ENCODE peak calls at places on chromosomes 7 and 10, in five cellular contexts. One of them, this sample, is unnamed.

GRCh38 chr7:138625849-138626230 is 75.3 kb downstream of the SVOPL start:
- DNase-seq in mesendoderm: no peak
- DNase-seq in gastrocnemius medialis: no peak
- DNase-seq in activated CD4-positive, alpha-beta T cell treated with anti-CD3 and anti-CD28 coated beads, Interleukin-2, amount 10 ng/mL, durations not matched to agents 7 days and 5 days: peak
- DNase-seq in AG08395: no peak
- DNase-seq in this sample: no peak

GRCh38 chr7:25134360-25135010 is 9.4 kb upstream of the CYCS start:
- DNase-seq in AG08395: no peak
- DNase-seq in activated CD4-positive, alpha-beta T cell treated with anti-CD3 and anti-CD28 coated beads, Interleukin-2, amount 10 ng/mL, durations not matched to agents 7 days and 5 days: no peak
- DNase-seq in gastrocnemius medialis: no peak
- DNase-seq in mesendoderm: no peak
- DNase-seq in this sample: no peak

GRCh38 chr7:114622189-114622588 is 207.6 kb downstream of the FOXP2 start:
- DNase-seq in AG08395: no peak
- DNase-seq in activated CD4-positive, alpha-beta T cell treated with anti-CD3 and anti-CD28 coated beads, Interleukin-2, amount 10 ng/mL, durations not matched to agents 7 days and 5 days: no peak
- DNase-seq in gastrocnemius medialis: no peak
- DNase-seq in mesendoderm: no peak
- DNase-seq in this sample: no peak

GRCh38 chr10:73886085-73886529 is 11.8 kb upstream of the CAMK2G start:
- DNase-seq in mesendoderm: peak
- DNase-seq in activated CD4-positive, alpha-beta T cell treated with anti-CD3 and anti-CD28 coated beads, Interleukin-2, amount 10 ng/mL, durations not matched to agents 7 days and 5 days: peak
- DNase-seq in gastrocnemius medialis: peak
- DNase-seq in AG08395: peak
- DNase-seq in this sample: peak

GRCh38 chr7:101986335-101986734 is 168.9 kb downstream of the CUX1 start:
- DNase-seq in activated CD4-positive, alpha-beta T cell treated with anti-CD3 and anti-CD28 coated beads, Interleukin-2, amount 10 ng/mL, durations not matched to agents 7 days and 5 days: no peak
- DNase-seq in mesendoderm: no peak
- DNase-seq in gastrocnemius medialis: peak
- DNase-seq in AG08395: no peak
- DNase-seq in this sample: no peak

GRCh38 chr7:159051916-159052315 is 92.8 kb downstream of the VIPR2 start:
- DNase-seq in activated CD4-positive, alpha-beta T cell treated with anti-CD3 and anti-CD28 coated beads, Interleukin-2, amount 10 ng/mL, durations not matched to agents 7 days and 5 days: no peak
- DNase-seq in gastrocnemius medialis: no peak
- DNase-seq in mesendoderm: no peak
- DNase-seq in AG08395: no peak
- DNase-seq in this sample: no peak

GRCh38 chr7:28481131-28481926 is 69.0 kb downstream of the CREB5 start:
- DNase-seq in mesendoderm: peak
- DNase-seq in activated CD4-positive, alpha-beta T cell treated with anti-CD3 and anti-CD28 coated beads, Interleukin-2, amount 10 ng/mL, durations not matched to agents 7 days and 5 days: no peak
- DNase-seq in gastrocnemius medialis: no peak
- DNase-seq in AG08395: no peak
- DNase-seq in this sample: no peak

GRCh38 chr10:97463363-97464132 is 17.6 kb downstream of the ZDHHC16 start:
- DNase-seq in AG08395: peak
- DNase-seq in gastrocnemius medialis: peak
- DNase-seq in mesendoderm: peak
- DNase-seq in activated CD4-positive, alpha-beta T cell treated with anti-CD3 and anti-CD28 coated beads, Interleukin-2, amount 10 ng/mL, durations not matched to agents 7 days and 5 days: peak
- DNase-seq in this sample: no peak

GRCh38 chr10:50625663-50626062 is 1.9 kb upstream of the SGMS1 start:
- DNase-seq in gastrocnemius medialis: no peak
- DNase-seq in mesendoderm: peak
- DNase-seq in activated CD4-positive, alpha-beta T cell treated with anti-CD3 and anti-CD28 coated beads, Interleukin-2, amount 10 ng/mL, durations not matched to agents 7 days and 5 days: no peak
- DNase-seq in AG08395: peak
- DNase-seq in this sample: no peak

This sample was measured in lower leg skin.